ENCODE peak calls at places on chromosomes 11 and 22, in seven cellular contexts. K, N, G, H, O, F and J are unnamed samples.

GRCh38 chr11:122167100-122167499 is 51.1 kb upstream of the BLID start:
- DNase-seq in O (peak; percentile 64), G (peak; percentile 93), F (peak; percentile 89), K (no peak), H (no peak), N (no peak), J (no peak)

GRCh38 chr11:128890543-128891409 is at the start of gene KCNJ5:
- DNase-seq in H (peak; percentile 80), N (peak; percentile 72), G (peak; percentile 70), O (peak; percentile 68), F (no peak), K (no peak), J (no peak)

GRCh38 chr11:63670738-63671321 is 346 bp downstream of the ATL3 start:
- DNase-seq in H (peak; percentile 86), O (peak; percentile 82), F (peak; percentile 42), N (peak; percentile 74), K (peak; percentile 61), G (peak; percentile 76), J (peak; percentile 18)

GRCh38 chr11:69394902-69395690 is 86.4 kb upstream of the LINC01488 start:
- DNase-seq in G (peak; percentile 39), K (no peak), O (no peak), F (no peak), H (peak; percentile 53), N (no peak), J (no peak)

GRCh38 chr11:11510939-11511338 is 110.9 kb downstream of the GALNT18 start:
- DNase-seq in O (no peak), H (no peak), N (peak; percentile 46), F (no peak), K (peak; percentile 34), G (no peak), J (no peak)

GRCh38 chr11:94275961-94276360 is 28.4 kb upstream of the IZUMO1R start:
- DNase-seq in H (no peak), G (no peak), K (no peak), N (no peak), O (no peak), F (no peak), J (no peak)

GRCh38 chr22:17057959-17058814 is 26.6 kb upstream of the IL17RA start:
- DNase-seq in O (peak; percentile 88), N (peak; percentile 76), H (peak; percentile 69), F (no peak), G (peak; percentile 79), K (peak; percentile 67), J (peak; percentile 45)

GRCh38 chr22:50304528-50305392 is 2.7 kb downstream of the PLXNB2 start:
- DNase-seq in K (no peak), G (peak; percentile 69), F (peak; percentile 75), H (peak; percentile 82), N (no peak), O (peak; percentile 47), J (no peak)

GRCh38 chr22:29011200-29011867 is 50.3 kb downstream of the C22orf31 start:
- DNase-seq in N (peak; percentile 74), G (no peak), F (no peak), K (no peak), H (peak; percentile 68), O (no peak), J (no peak)

GRCh38 chr11:60970369-60970774 is 1.1 kb upstream of the CD6 start:
- DNase-seq in N (peak; percentile 68), G (peak; percentile 69), K (peak; percentile 56), F (no peak), O (peak; percentile 56), H (peak; percentile 86), J (peak; percentile 67)

GRCh38 chr11:58429273-58429672 is 1.4 kb upstream of the OR5B2 start:
- DNase-seq in N (no peak), K (no peak), O (no peak), G (no peak), H (no peak), F (no peak), J (no peak)

GRCh38 chr22:44693145-44693544 is 8.9 kb upstream of the PRR5 start:
- DNase-seq in N (no peak), H (no peak), K (no peak), F (no peak), O (no peak), G (no peak), J (no peak)

GRCh38 chr11:34224434-34224966 is 119.1 kb downstream of the NAT10 start:
- DNase-seq in G (no peak), N (no peak), H (no peak), O (no peak), F (no peak), K (no peak), J (no peak)

GRCh38 chr11:114226283-114226859 is 69.8 kb upstream of the NNMT start:
- DNase-seq in K (no peak), G (no peak), N (no peak), H (no peak), O (no peak), F (no peak), J (no peak)

GRCh38 chr11:72740060-72740424 is 12.2 kb downstream of the ARAP1 start:
- DNase-seq in G (no peak), O (no peak), K (no peak), N (no peak), F (no peak), H (no peak), J (no peak)

GRCh38 chr11:108871152-108871551 is 206.3 kb downstream of the DDX10 start:
- DNase-seq in G (peak; percentile 68), K (no peak), O (peak; percentile 63), N (peak; percentile 41), H (no peak), F (no peak), J (no peak)

GRCh38 chr11:90241414-90241813 is 18.6 kb upstream of the CHORDC1 start:
- DNase-seq in N (no peak), H (no peak), G (no peak), F (no peak), K (no peak), O (no peak), J (no peak)

DNA sequence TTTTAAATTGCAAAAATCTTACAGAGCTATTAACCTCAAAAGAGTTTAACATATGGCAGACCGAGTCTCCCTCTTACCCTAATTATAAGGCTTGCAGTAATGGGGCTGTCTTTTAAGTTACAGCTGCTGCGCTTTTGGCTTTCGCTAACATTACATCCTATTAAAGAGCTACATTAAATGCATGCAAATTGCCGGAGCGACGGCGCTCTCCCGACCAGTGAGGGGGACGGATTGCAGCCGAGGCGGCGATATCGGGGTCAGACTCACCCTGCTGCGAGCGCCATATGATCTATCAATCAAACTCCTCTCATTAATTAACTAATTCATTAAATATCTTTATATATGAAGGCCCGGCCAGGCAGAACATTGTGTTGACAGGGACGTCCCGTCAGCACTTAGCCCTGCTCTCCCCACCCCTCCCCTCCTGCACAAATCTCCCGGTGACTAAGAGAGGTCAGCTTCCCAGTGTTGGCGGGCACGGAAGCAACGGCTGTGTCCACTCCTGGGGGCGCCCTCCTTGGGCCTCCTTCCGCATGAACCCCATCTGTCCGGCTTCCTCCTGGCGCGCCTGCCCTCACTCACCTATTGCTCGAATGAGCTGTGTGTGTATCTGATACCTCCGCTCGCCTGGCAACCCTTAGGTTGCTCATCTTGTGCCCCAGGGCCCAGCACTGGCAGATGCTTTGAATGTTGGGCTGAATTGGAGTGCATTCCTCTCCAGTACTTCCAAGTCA is 156.0 kb upstream of the CADM1 start:
- DNase-seq in K (no peak), F (no peak), H (no peak), G (no peak), O (no peak), N (peak; percentile 62), J (no peak)
- H3K4me3 ChIP-seq in K (no peak overlapping the region), F (no peak overlapping the region), H (peak overlapping the region; percentile 33), G (no peak overlapping the region), O (no peak overlapping the region), N (peak overlapping the region; percentile 56), J (no peak overlapping the region)

GRCh38 chr22:46553189-46553588 is 15.8 kb upstream of the CELSR1 start:
- DNase-seq in F (no peak), H (no peak), N (no peak), K (no peak), O (no peak), G (no peak), J (no peak)
- H3K9me3 ChIP-seq in F (no peaks in the 10 kb centered on the region), H (no peaks in the 10 kb centered on the region), N (no peaks in the 10 kb centered on the region), K (peaks cover 15% of the 10 kb centered on the region), O (peaks cover 22% of the 10 kb centered on the region), G (no peaks in the 10 kb centered on the region), J (peaks cover 18% of the 10 kb centered on the region)

GRCh38 chr11:1288426-1289151 is 20.8 kb downstream of the TOLLIP start:
- DNase-seq in O (no peak), F (no peak), K (no peak), G (no peak), N (no peak), H (peak; percentile 50), J (no peak)
- H3K36me3 ChIP-seq in O (peaks cover 72% of the 10 kb centered on the region), F (no peaks in the 10 kb centered on the region), K (peaks cover 76% of the 10 kb centered on the region), G (no peaks in the 10 kb centered on the region), N (no peaks in the 10 kb centered on the region), H (peaks cover 80% of the 10 kb centered on the region), J (peaks cover 88% of the 10 kb centered on the region)

DNA sequence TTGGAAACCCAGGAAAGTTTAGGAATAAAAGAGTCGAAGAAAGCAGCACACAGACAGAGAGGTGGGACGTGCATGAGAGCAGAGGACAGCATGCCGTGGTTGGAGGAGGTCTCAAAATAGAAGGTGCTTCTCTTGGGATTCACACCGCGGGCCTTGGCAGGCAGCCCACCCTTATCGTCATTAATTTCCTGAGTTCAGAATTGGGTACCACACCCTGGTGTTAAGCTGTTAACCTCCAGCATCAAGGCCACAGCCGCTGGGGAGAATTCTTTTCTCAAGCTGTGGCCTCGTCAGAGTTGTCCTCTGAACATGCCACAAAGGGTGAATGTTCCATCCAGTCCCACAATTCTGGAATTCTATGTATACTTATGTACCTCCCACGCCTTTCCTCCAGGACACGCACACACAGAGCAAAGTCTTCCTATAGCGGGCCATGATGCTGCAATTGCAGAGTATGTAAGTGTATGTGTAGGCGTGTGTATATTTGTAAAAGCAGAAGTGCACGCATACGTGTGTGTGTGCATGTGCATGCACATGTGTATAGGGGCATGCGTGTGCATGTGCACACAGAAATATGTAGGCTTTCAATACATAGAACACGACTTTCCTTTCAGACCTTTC is 39.0 kb downstream of the ADAMTS8 start:
- DNase-seq in O (no peak), N (no peak), H (no peak), F (no peak), K (no peak), G (no peak), J (no peak)
- H3K4me3 ChIP-seq in O (no peak overlapping the region), N (no peak overlapping the region), H (no peak overlapping the region), F (no peak overlapping the region), K (no peak overlapping the region), G (no peak overlapping the region), J (peak overlapping the region; percentile 43)